ENCODE peak calls at places on chromosomes 2 and 18, in eight cellular contexts. V is AG04450, Q is HCT116, J is H1, B is cardiac muscle cell, P is foreskin keratinocyte, L is tibial artery, E is sigmoid colon. C is an unnamed sample.

GRCh38 chr2:151526572-151527090 is 116.9 kb downstream of the RIF1 start:
- DNase-seq in V (no peak), Q (no peak), J (no peak), B (no peak), P (no peak), L (no peak), E (no peak), C (no peak)

GRCh38 chr18:13433685-13434084 is 215.1 kb downstream of the LDLRAD4 start:
- DNase-seq in V (no peak), Q (no peak), J (no peak), B (no peak), P (no peak), L (no peak), E (no peak), C (no peak)

GRCh38 chr18:23238152-23238531 is 102.9 kb downstream of the CABLES1 start:
- DNase-seq in V (no peak), Q (no peak), J (no peak), B (peak), P (peak), L (peak), E (peak), C (peak)

GRCh38 chr2:96115631-96116423 is 544 bp downstream of the ADRA2B start:
- DNase-seq in V (no peak), Q (no peak), J (no peak), B (no peak), P (no peak), L (no peak), E (no peak), C (no peak)

GRCh38 chr2:86035371-86035882 is 70.3 kb downstream of the POLR1A start:
- DNase-seq in V (no peak), Q (no peak), J (no peak), B (no peak), P (peak), L (no peak), E (peak), C (no peak)

GRCh38 chr2:54490863-54491262 is 34.7 kb downstream of the SPTBN1 start:
- DNase-seq in V (no peak), Q (no peak), J (no peak), B (no peak), P (no peak), L (no peak), E (no peak), C (no peak)

GRCh38 chr2:191593622-191594416 is 84.1 kb upstream of the NABP1 start:
- DNase-seq in V (no peak), Q (no peak), J (no peak), B (peak), P (peak), L (no peak), E (no peak), C (peak)

GRCh38 chr2:165635532-165635931 is 158.5 kb downstream of the GALNT3 start:
- DNase-seq in V (no peak), Q (no peak), J (no peak), B (no peak), P (peak), L (no peak), E (no peak), C (peak)

GRCh38 chr2:201451330-201452057 is at the start of the genes STRADB and TRAK2:
- DNase-seq in V (peak), Q (peak), J (peak), B (peak), P (peak), L (peak), E (peak), C (peak)

GRCh38 chr2:234840336-234840735 is 111.5 kb upstream of the SH3BP4 start:
- DNase-seq in V (peak), Q (peak), J (peak), B (peak), P (peak), L (no peak), E (no peak), C (peak)

GRCh38 chr2:111638274-111638877 is 245.6 kb downstream of the ANAPC1 start:
- DNase-seq in V (no peak), Q (no peak), J (no peak), B (no peak), P (no peak), L (no peak), E (no peak), C (no peak)

GRCh38 chr18:40414155-40414754 is 1540.8 kb upstream of the PIK3C3 start:
- DNase-seq in V (no peak), Q (no peak), J (no peak), B (peak), P (peak), L (no peak), E (no peak), C (no peak)

GRCh38 chr2:228703099-228703498 is 521.6 kb upstream of the SPHKAP start:
- DNase-seq in V (no peak), Q (no peak), J (no peak), B (no peak), P (no peak), L (no peak), E (no peak), C (no peak)

GRCh38 chr2:86021396-86022378 is 84.0 kb downstream of the POLR1A start:
- DNase-seq in V (no peak), Q (no peak), J (no peak), B (no peak), P (no peak), L (peak), E (peak), C (no peak)

GRCh38 chr2:231455222-231455621 is 9.1 kb downstream of the NCL start:
- DNase-seq in V (no peak), Q (no peak), J (no peak), B (no peak), P (no peak), L (no peak), E (no peak), C (no peak)

GRCh38 chr2:159613515-159614336 is 2.6 kb downstream of the BAZ2B start:
- DNase-seq in V (no peak), Q (no peak), J (no peak), B (peak), P (no peak), L (no peak), E (no peak), C (no peak)

GRCh38 chr18:62999392-62999791 is 284.1 kb downstream of the PHLPP1 start:
- DNase-seq in V (no peak), Q (no peak), J (no peak), B (peak), P (no peak), L (peak), E (peak), C (no peak)

GRCh38 chr18:3594760-3595241 is 144.8 kb downstream of the TGIF1 start:
- DNase-seq in V (no peak), Q (no peak), J (no peak), B (peak), P (peak), L (no peak), E (no peak), C (no peak)

GRCh38 chr2:69762513-69763494 is 20.9 kb downstream of the ANXA4 start:
- DNase-seq in V (no peak), Q (no peak), J (no peak), B (peak), P (no peak), L (peak), E (no peak), C (no peak)

GRCh38 chr2:6352906-6353515 is 512.7 kb downstream of the CMPK2 start:
- DNase-seq in V (peak), Q (no peak), J (peak), B (no peak), P (peak), L (no peak), E (no peak), C (peak)
- TF ChIP-seq CTCF in V (peak), Q (peak), J (peak), B (no peak), P (peak), L (no peak), E (peak), C (peak)

GRCh38 chr2:40409734-40410133 is 42.2 kb downstream of the SLC8A1 start:
- DNase-seq in V (no peak), Q (no peak), J (no peak), B (no peak), P (no peak), L (no peak), E (no peak), C (no peak)
- H3K27ac ChIP-seq in V (no peak), Q (no peak), J (no peak), B (peak), P (no peak), L (no peak), E (no peak), C (no peak)

GRCh38 chr2:207502199-207502598 is 27.6 kb upstream of the CREB1 start:
- DNase-seq in V (no peak), Q (no peak), J (no peak), B (no peak), P (no peak), L (no peak), E (no peak), C (no peak)

GRCh38 chr2:207499114-207499513 is 30.6 kb upstream of the CREB1 start:
- DNase-seq in V (no peak), Q (no peak), J (no peak), B (no peak), P (no peak), L (no peak), E (no peak), C (no peak)

GRCh38 chr2:207502799-207503198 is 27.0 kb upstream of the CREB1 start:
- DNase-seq in V (no peak), Q (no peak), J (no peak), B (no peak), P (no peak), L (no peak), E (no peak), C (no peak)

GRCh38 chr2:207501797-207502196 is 28.0 kb upstream of the CREB1 start:
- DNase-seq in V (no peak), Q (no peak), J (no peak), B (no peak), P (no peak), L (no peak), E (no peak), C (no peak)

DNA sequence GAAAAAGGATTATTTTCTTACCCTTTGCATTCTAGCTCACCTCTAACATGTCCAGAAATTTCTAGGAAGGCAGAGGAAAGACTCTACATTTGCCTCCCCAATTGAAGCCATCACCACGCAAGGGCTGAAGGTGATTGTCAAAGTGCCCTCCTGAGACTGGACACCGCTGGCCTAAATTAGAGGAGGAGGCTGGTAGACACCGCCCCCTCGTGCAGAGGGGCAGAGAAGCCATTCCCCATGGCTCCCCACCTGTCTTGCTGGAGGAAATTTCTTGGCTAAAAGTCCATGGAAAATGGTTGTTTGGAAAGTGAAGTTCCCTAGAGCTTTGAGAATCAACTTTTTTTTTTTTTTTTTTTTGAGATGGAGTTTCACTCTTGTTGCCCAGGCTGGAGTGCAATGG is 31.3 kb upstream of the CREB1 start:
- DNase-seq in V (no peak), Q (no peak), J (no peak), B (no peak), P (no peak), L (no peak), E (no peak), C (no peak)
- TF ChIP-seq CTCF in V (no peak), Q (no peak), J (peak), B (no peak), P (no peak), L (no peak), E (no peak), C (no peak)

GRCh38 chr2:101793277-101793969 is 95.9 kb downstream of the MAP4K4 start:
- DNase-seq in V (no peak), Q (no peak), J (no peak), B (no peak), P (no peak), L (no peak), E (no peak), C (no peak)
- H3K27ac ChIP-seq in V (no peak), Q (no peak), J (no peak), B (peak), P (no peak), L (peak), E (peak), C (no peak)

C was measured in RWPE1.